ENCODE peak calls at places on chromosomes 1 and 21, in seven cellular contexts. Z is ovary, X is heart left ventricle, J is Peyer's patch, T is HCT116, E is lower leg skin, U is sigmoid colon. B is an unnamed sample.

GRCh38 chr1:165917166-165917565 is 89.8 kb downstream of the UCK2 start:
- DNase-seq in Z (no peak), U (no peak), X (no peak), J (no peak), E (no peak), T (no peak), B (no peak)

GRCh38 chr1:50417946-50418599 is 5.2 kb downstream of the DMRTA2 start:
- DNase-seq in E (no peak), Z (no peak), X (no peak), T (no peak), J (no peak), U (no peak), B (no peak)

GRCh38 chr1:19309123-19309813 is 2.7 kb downstream of the AKR7A2 start:
- DNase-seq in T (no peak), X (no peak), Z (no peak), U (no peak), E (no peak), J (peak; percentile 10), B (no peak)

GRCh38 chr1:20698195-20698910 is 19.5 kb downstream of the KIF17 start:
- DNase-seq in U (no peak), T (no peak), X (no peak), J (no peak), Z (no peak), E (no peak), B (no peak)

GRCh38 chr1:99707535-99708142 is 58.8 kb downstream of the FRRS1 start:
- DNase-seq in J (peak; percentile 89), X (peak; percentile 76), E (peak; percentile 74), Z (peak; percentile 80), T (peak; percentile 35), U (peak; percentile 74), B (peak; percentile 70)

GRCh38 chr1:19043579-19044443 is 87.3 kb upstream of the IFFO2 start:
- DNase-seq in X (no peak), E (no peak), J (no peak), T (no peak), U (peak; percentile 40), Z (no peak), B (no peak)

GRCh38 chr1:6330410-6330827 is 63.1 kb downstream of the ACOT7 start:
- DNase-seq in X (no peak), E (no peak), T (no peak), U (no peak), J (no peak), Z (peak; percentile 45), B (no peak)

GRCh38 chr1:147769107-147769506 is 8.7 kb upstream of the GJA5 start:
- DNase-seq in Z (no peak), U (no peak), T (no peak), X (no peak), J (no peak), E (no peak), B (no peak)

GRCh38 chr1:53160924-53161378 is 18.5 kb upstream of the SLC1A7 start:
- DNase-seq in J (peak; percentile 72), U (no peak), E (no peak), Z (no peak), X (no peak), T (no peak), B (no peak)

GRCh38 chr1:162035241-162035640 is 11.6 kb upstream of the OLFML2B start:
- DNase-seq in E (no peak), U (no peak), T (no peak), J (no peak), Z (no peak), X (no peak), B (no peak)

GRCh38 chr1:147781056-147781471 is 20.7 kb upstream of the GJA5 start:
- DNase-seq in X (no peak), Z (no peak), U (no peak), T (no peak), E (no peak), J (no peak), B (no peak)

GRCh38 chr1:19010995-19011696 is 54.7 kb upstream of the IFFO2 start:
- DNase-seq in U (peak; percentile 91), E (peak; percentile 69), Z (peak; percentile 34), X (no peak), J (peak; percentile 90), T (peak; percentile 94), B (no peak)

GRCh38 chr1:97565886-97566285 is 354.9 kb downstream of the DPYD start:
- DNase-seq in Z (no peak), E (no peak), T (no peak), U (no peak), J (no peak), X (no peak), B (no peak)

GRCh38 chr1:200660719-200661118 is 9.0 kb downstream of the DDX59 start:
- DNase-seq in Z (peak; percentile 28), T (no peak), E (no peak), U (peak; percentile 75), X (peak; percentile 29), J (no peak), B (no peak)

GRCh38 chr1:239803666-239804228 is 287.9 kb upstream of the FMN2 start:
- DNase-seq in Z (no peak), E (no peak), T (no peak), U (no peak), J (no peak), X (no peak), B (no peak)

GRCh38 chr1:236066828-236067386 is 2.0 kb upstream of the NID1 start:
- DNase-seq in E (peak; percentile 67), X (peak; percentile 79), Z (peak; percentile 33), U (peak; percentile 94), T (no peak), J (peak; percentile 79), B (peak; percentile 13)

GRCh38 chr1:116755036-116755435 is 806 bp downstream of the CD2 start:
- DNase-seq in U (no peak), Z (no peak), X (no peak), T (no peak), J (no peak), E (no peak), B (no peak)

GRCh38 chr1:42006836-42007235 is 88.1 kb upstream of the HIVEP3 start:
- DNase-seq in E (no peak), J (no peak), X (no peak), Z (no peak), T (no peak), U (no peak), B (no peak)

GRCh38 chr1:159141584-159142518 is 29.6 kb upstream of the CADM3 start:
- DNase-seq in E (no peak), J (no peak), U (no peak), Z (no peak), X (no peak), T (no peak), B (peak; percentile 58)

GRCh38 chr1:113442130-113442529 is 51.8 kb downstream of the MAGI3 start:
- DNase-seq in E (no peak), J (no peak), Z (no peak), T (no peak), U (no peak), X (no peak), B (no peak)
- TF ChIP-seq POLR2A in E (no peak), J (no peak), Z (no peak), T (no peak), U (no peak), X (no peak), B (no peak)

DNA sequence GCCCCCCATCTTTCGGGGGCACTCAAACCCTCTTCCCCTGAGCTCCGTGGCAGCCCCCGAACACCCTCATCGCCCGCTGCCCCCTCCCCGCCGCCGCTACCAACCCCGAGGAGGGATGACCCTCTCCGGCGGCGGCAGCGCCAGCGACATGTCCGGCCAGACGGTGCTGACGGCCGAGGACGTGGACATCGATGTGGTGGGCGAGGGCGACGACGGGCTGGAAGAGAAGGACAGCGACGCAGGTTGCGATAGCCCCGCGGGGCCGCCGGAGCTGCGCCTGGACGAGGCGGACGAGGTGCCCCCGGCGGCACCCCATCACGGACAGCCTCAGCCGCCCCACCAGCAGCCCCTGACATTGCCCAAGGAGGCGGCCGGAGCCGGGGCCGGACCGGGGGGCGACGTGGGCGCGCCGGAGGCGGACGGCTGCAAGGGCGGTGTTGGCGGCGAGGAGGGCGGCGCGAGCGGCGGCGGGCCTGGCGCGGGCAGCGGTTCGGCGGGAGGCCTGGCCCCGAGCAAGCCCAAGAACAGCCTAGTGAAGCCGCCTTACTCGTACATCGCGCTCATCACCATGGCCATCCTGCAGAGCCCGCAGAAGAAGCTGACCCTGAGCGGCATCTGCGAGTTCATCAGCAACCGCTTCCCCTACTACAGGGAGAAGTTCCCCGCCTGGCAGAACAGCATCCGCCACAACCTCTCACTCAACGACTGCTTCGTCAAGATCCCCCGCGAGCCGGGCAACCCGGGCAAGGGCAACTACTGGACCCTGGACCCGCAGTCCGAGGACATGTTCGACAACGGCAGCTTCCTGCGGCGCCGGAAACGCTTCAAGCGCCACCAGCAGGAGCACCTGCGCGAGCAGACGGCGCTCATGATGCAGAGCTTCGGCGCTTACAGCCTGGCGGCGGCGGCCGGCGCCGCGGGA is 838 bp downstream of the FOXD3 start:
- DNase-seq in E (no peak), U (peak; percentile 66), T (no peak), J (peak; percentile 58), X (no peak), Z (no peak), B (peak; percentile 53)
- TF ChIP-seq POLR2A in E (no peak), U (no peak), T (no peak), J (no peak), X (no peak), Z (no peak), B (no peak)

GRCh38 chr21:45309541-45310381 is 22.1 kb upstream of the POFUT2 start:
- DNase-seq in Z (peak; percentile 59), X (no peak), E (no peak), T (no peak), U (peak; percentile 69), J (no peak), B (no peak)

GRCh38 chr21:45309069-45309521 is 21.4 kb upstream of the POFUT2 start:
- DNase-seq in J (peak; percentile 78), E (no peak), T (no peak), U (peak; percentile 89), Z (peak; percentile 79), X (peak; percentile 78), B (peak; percentile 49)

GRCh38 chr21:45306453-45306831 is 18.7 kb upstream of the POFUT2 start:
- DNase-seq in Z (peak; percentile 64), J (no peak), E (no peak), T (no peak), U (peak; percentile 68), X (no peak), B (no peak)

GRCh38 chr21:45306832-45307571 is 19.3 kb upstream of the POFUT2 start:
- DNase-seq in X (peak; percentile 87), Z (peak; percentile 90), J (peak; percentile 71), E (no peak), U (peak; percentile 96), T (no peak), B (no peak)

GRCh38 chr21:45308211-45309068 is 20.7 kb upstream of the POFUT2 start:
- DNase-seq in J (peak; percentile 73), Z (peak; percentile 60), E (no peak), X (no peak), T (no peak), U (peak; percentile 77), B (no peak)
- TF ChIP-seq POLR2A in J (no peak), Z (no peak), E (no peak), X (no peak), T (no peak), U (no peak), B (no peak)

DNA sequence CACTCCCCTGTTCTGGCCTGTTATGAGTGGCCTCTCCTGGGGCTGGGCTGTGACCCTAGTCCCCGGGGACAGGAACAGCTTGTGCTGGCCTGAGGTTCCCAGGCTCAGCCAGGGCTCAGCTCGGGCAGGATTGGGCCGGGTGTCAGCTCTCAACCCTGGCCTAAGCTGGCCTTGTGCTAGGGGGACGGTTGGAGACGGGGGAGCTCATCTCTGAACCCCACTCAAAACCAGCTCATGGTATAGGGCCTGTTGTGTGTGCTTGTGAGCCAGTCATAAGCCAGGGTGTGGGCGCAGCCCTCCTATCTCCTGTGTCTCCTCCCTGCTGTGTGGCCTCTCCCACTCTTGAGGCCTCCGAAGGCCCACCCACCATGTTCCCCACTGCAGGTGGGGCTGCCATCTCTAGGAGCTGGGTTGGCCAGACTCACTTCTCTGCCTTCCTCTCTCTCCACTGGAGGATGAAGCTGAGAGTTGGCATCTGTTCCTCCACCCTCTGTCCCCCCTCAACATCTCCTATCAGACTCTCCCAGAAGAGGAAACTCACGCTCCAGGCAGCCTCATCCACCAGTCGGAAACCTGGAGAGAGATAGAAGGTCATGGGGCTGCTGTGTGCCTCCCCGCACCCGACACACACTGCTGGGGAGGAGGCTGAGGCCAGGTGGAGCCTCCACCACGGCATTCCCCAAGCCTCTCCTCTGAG is 1.3 kb downstream of the PEAR1 start:
- DNase-seq in Z (no peak), E (no peak), T (no peak), X (peak; percentile 60), U (no peak), J (no peak), B (peak; percentile 90)
- TF ChIP-seq POLR2A in Z (no peak), E (no peak), T (no peak), X (no peak), U (no peak), J (no peak), B (peak; percentile 94)

B was measured in erythroblast.